ENCODE peak calls at places on chromosome 12, in eight cellular contexts. O is GM23338, F is body of pancreas, K is psoas muscle, Q is cardiac fibroblast, R is heart right ventricle, J is RWPE2, N is brain microvascular endothelial cell. A is an unnamed sample.

GRCh38 chr12:113778432-113779128 is 187.5 kb downstream of the RBM19 start:
- DNase-seq in O (peak), F (no peak), K (no peak), Q (no peak), R (no peak), J (no peak), N (no peak), A (no peak)

GRCh38 chr12:7219599-7220243 is 30.2 kb downstream of the PEX5 start:
- DNase-seq in O (peak), F (peak), K (peak), Q (peak), R (peak), J (no peak), N (peak), A (peak)

GRCh38 chr12:128807161-128807724 is 16.5 kb downstream of the SLC15A4 start:
- DNase-seq in O (no peak), F (no peak), K (no peak), Q (no peak), R (no peak), J (no peak), N (no peak), A (no peak)

GRCh38 chr12:97567619-97568110 is 105.1 kb downstream of the RMST start:
- DNase-seq in O (no peak), F (no peak), K (no peak), Q (no peak), R (no peak), J (no peak), N (no peak), A (no peak)

GRCh38 chr12:95582230-95583058 is 31.2 kb upstream of the USP44 start:
- DNase-seq in O (peak), F (no peak), K (no peak), Q (peak), R (no peak), J (no peak), N (peak), A (peak)

GRCh38 chr12:105741786-105742566 is 396.8 kb downstream of the NUAK1 start:
- DNase-seq in O (no peak), F (no peak), K (no peak), Q (peak), R (peak), J (no peak), N (peak), A (peak)

GRCh38 chr12:53070901-53071492 is 8.2 kb downstream of the SPRYD3 start:
- DNase-seq in O (no peak), F (no peak), K (peak), Q (no peak), R (no peak), J (no peak), N (no peak), A (no peak)

GRCh38 chr12:77746108-77746507 is 84.6 kb upstream of the NAV3 start:
- DNase-seq in O (no peak), F (no peak), K (no peak), Q (peak), R (no peak), J (no peak), N (peak), A (peak)

GRCh38 chr12:125639826-125640225 is 574.6 kb downstream of the AACS start:
- DNase-seq in O (no peak), F (no peak), K (no peak), Q (no peak), R (no peak), J (no peak), N (no peak), A (no peak)

GRCh38 chr12:50057000-50057841 is at the start of gene ASIC1:
- DNase-seq in O (peak), F (peak), K (peak), Q (peak), R (peak), J (peak), N (peak), A (peak)

GRCh38 chr12:14774944-14775651 is 28.2 kb downstream of the WBP11 start:
- DNase-seq in O (peak), F (peak), K (peak), Q (peak), R (peak), J (no peak), N (peak), A (peak)

GRCh38 chr12:14774074-14774943 is 29.0 kb downstream of the WBP11 start:
- DNase-seq in O (peak), F (peak), K (peak), Q (peak), R (peak), J (peak), N (peak), A (peak)

GRCh38 chr12:14775652-14776020 is 27.6 kb downstream of the WBP11 start:
- DNase-seq in O (no peak), F (no peak), K (no peak), Q (peak), R (no peak), J (no peak), N (peak), A (peak)

GRCh38 chr12:14777271-14777670 is 26.0 kb downstream of the WBP11 start:
- DNase-seq in O (no peak), F (peak), K (no peak), Q (peak), R (no peak), J (no peak), N (no peak), A (no peak)

GRCh38 chr12:14776236-14776959 is 26.9 kb downstream of the WBP11 start:
- DNase-seq in O (no peak), F (no peak), K (no peak), Q (peak), R (no peak), J (no peak), N (no peak), A (no peak)
- TF ChIP-seq CTCF in O (no peak), F (peak), K (no peak), Q (peak), R (peak), J (peak), N (peak), A (peak)

GRCh38 chr12:116860281-116860680 is 21.0 kb downstream of the HRK start:
- DNase-seq in O (no peak), F (no peak), K (no peak), Q (no peak), R (no peak), J (no peak), N (no peak), A (no peak)
- H3K4me3 ChIP-seq in O (no peak), F (no peak), K (peak), Q (no peak), R (peak), J (no peak), N (no peak), A (no peak)

DNA sequence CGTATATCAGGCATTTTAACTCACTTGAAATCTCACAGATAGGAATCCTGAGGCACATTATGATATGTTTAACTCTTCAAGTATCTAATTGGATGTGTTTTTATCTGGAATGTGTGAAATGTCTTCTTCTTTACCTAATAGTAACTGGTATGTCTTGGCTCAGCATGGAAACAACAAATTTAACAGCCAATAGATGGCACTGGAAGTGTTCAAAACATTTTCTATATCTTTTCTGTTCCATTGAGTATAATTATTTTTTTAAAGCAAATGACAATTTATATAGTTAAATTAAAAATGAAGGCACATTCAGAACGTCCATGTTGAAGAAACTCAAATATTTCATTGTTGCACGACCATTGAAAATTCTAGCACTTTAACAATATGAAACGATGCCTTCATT is 164.6 kb upstream of the SLC16A7 start:
- DNase-seq in O (peak), F (no peak), K (no peak), Q (peak), R (no peak), J (no peak), N (no peak), A (no peak)
- TF ChIP-seq CTCF in O (peak), F (peak), K (no peak), Q (no peak), R (peak), J (peak), N (peak), A (peak)

GRCh38 chr12:19127270-19127669 is 2.3 kb upstream of the PLEKHA5 start:
- DNase-seq in O (no peak), F (no peak), K (no peak), Q (no peak), R (no peak), J (no peak), N (no peak), A (no peak)

GRCh38 chr12:19129486-19130223 is at the start of gene PLEKHA5:
- DNase-seq in O (peak), F (peak), K (peak), Q (peak), R (peak), J (no peak), N (peak), A (peak)

GRCh38 chr12:19131020-19131431 is 1.5 kb downstream of the PLEKHA5 start:
- DNase-seq in O (peak), F (peak), K (no peak), Q (peak), R (peak), J (no peak), N (no peak), A (peak)

GRCh38 chr12:19130224-19131019 is 889 bp downstream of the PLEKHA5 start:
- DNase-seq in O (peak), F (peak), K (peak), Q (peak), R (peak), J (no peak), N (no peak), A (no peak)

DNA sequence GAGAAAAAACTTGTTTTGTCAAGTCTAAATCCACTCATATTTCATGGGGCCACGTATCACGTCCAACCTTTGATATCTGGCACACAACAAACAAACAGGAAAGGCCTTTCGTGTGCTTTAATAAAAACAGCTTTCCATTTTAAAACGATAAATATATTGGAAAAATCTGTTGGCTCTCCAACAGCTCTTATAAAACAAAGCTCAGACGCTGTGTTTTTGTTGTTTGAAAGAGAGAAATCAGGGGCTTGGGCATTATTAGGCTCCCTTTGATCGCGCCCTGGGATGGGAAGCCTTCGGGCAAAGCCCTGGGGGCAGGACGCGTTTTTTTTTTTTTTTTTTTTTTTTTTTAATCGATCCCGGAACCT is 430 bp upstream of the PLEKHA5 start:
- DNase-seq in O (no peak), F (no peak), K (no peak), Q (no peak), R (no peak), J (no peak), N (no peak), A (peak)
- H3K4me3 ChIP-seq in O (peak), F (no peak), K (peak), Q (peak), R (peak), J (peak), N (peak), A (peak)

GRCh38 chr12:10501031-10501430 is 4.7 kb upstream of the EIF2S3B start:
- DNase-seq in O (no peak), F (no peak), K (no peak), Q (peak), R (no peak), J (no peak), N (no peak), A (peak)
- TF ChIP-seq CTCF in O (no peak), F (no peak), K (peak), Q (peak), R (no peak), J (peak), N (peak), A (peak)

GRCh38 chr12:47755655-47756562 is 2.8 kb downstream of the RAPGEF3 start:
- DNase-seq in O (no peak), F (peak), K (no peak), Q (no peak), R (no peak), J (no peak), N (no peak), A (no peak)
- H3K4me3 ChIP-seq in O (no peak), F (no peak), K (peak), Q (no peak), R (peak), J (no peak), N (no peak), A (no peak)

DNA sequence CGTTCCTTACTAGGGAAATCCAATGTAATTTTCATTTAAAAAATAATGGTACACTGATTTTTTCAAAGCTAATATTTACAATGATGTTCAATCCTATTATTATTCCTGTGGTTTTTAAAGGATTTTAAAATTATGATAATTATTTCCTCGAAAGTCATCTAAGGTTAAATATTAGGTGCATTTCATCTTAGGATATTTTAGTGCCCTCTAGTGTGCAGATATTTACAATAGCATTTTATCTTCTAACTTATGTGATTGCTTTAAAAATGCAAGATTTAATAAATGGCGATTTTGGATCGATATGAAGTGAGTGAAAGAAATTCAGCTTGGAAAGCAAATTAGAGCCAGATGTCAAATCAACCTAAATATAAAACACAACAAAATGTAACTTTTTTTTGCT is 293.5 kb downstream of the SLC6A15 start:
- DNase-seq in O (no peak), F (no peak), K (no peak), Q (no peak), R (no peak), J (no peak), N (no peak), A (no peak)
- TF ChIP-seq CTCF in O (no peak), F (no peak), K (no peak), Q (no peak), R (no peak), J (peak), N (no peak), A (peak)

GRCh38 chr12:110246690-110247339 is 34.2 kb upstream of the ATP2A2 start:
- DNase-seq in O (no peak), F (no peak), K (no peak), Q (no peak), R (no peak), J (no peak), N (no peak), A (no peak)

GRCh38 chr12:110249105-110249504 is 31.9 kb upstream of the ATP2A2 start:
- DNase-seq in O (no peak), F (no peak), K (peak), Q (no peak), R (no peak), J (no peak), N (no peak), A (peak)

GRCh38 chr12:110248096-110248447 is 33.0 kb upstream of the ATP2A2 start:
- DNase-seq in O (no peak), F (peak), K (no peak), Q (no peak), R (no peak), J (no peak), N (no peak), A (no peak)

GRCh38 chr12:110245278-110245868 is 35.7 kb upstream of the ATP2A2 start:
- DNase-seq in O (peak), F (peak), K (no peak), Q (no peak), R (no peak), J (no peak), N (no peak), A (no peak)

DNA sequence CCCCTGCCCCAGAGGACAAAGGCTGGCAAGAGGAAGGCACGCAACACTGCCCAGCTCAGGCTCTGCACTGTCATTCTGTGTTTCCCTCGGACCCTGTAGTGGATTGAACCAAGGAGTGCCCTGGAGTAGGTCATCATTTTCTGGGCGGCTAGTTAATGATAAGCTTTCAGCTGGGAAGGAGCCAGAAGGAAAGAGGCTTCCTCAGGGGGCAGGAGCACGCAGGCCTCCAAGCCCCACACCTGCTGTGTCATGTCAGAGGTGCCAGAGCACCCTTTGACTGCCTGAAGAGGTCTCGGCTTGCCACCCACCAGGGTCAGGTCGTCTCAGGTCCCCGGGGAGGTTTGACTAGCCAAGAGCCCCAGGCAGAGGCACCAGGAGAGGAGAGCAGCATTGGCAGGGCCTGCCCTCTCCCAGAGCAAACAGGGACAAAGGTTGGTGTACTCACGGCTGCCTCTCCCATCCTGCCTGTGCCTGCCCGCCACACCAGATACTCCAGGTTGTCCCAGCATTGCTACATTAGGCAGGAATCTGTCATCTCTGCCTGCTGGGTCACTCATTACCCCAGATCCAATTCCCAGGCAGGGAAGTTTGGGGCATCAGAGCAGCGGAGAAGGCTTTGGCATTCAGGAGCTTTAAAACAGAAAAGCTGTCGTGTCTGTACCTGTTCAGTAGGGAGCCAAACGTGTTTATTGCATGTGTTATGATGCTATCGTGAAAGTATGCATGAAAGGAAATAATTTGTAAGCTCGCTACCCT is 33.5 kb upstream of the ATP2A2 start:
- DNase-seq in O (no peak), F (peak), K (peak), Q (no peak), R (no peak), J (peak), N (no peak), A (no peak)
- H3K4me3 ChIP-seq in O (no peak), F (no peak), K (no peak), Q (no peak), R (no peak), J (no peak), N (no peak), A (no peak)

DNA sequence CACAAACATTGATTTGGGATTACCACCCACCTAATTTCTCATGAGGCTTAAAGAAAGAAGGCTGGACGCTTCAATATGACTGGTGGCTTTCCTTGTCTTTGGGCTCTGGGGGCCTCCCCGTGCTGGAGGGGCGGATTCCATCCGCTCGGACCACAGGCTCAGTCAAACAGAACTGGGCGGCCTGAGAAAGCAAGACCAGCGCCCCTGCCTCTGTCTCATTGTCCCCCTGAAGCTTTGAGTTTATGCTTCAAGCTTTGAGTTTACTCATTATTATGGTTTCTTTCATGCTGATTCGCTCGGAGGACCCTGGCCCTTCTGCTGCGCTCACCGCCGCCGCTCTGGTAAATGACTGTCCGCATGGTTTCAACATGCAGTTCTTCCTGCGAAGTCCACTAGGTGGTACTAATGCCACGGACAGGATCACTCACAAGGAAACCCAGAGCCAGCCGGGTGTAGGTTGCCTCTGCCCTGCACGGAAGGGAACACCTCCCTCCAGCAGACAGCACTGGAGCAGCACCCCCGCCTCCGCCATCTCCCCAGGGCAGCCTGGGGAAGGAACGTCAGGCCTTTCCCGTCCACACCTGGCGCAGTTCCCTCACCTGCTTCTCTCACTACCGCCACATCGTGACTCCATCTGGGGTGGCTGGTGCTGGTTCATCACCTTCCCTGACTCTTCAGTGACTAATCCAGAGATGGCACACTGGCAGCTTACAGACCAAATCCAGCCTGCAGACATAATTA is 13.2 kb upstream of the TIGAR start:
- DNase-seq in O (peak), F (peak), K (peak), Q (peak), R (peak), J (peak), N (peak), A (peak)
- TF ChIP-seq CTCF in O (peak), F (peak), K (peak), Q (peak), R (peak), J (peak), N (peak), A (peak)

GRCh38 chr12:117361312-117361670 is at the start of gene NOS1:
- DNase-seq in O (peak), F (no peak), K (no peak), Q (no peak), R (no peak), J (no peak), N (no peak), A (no peak)
- H3K4me3 ChIP-seq in O (peak), F (no peak), K (peak), Q (no peak), R (peak), J (peak), N (no peak), A (no peak)

A was measured in fibroblast of villous mesenchyme.